ENCODE peak calls at places on chromosomes 2 and 18, in seven cellular contexts. G is fibroblast of lung, Z is mammary epithelial cell, B is colonic mucosa, W is endothelial cell of umbilical vein, F is kidney, A is IMR-90. X is an unnamed sample.

GRCh38 chr2:144711546-144712276 is 191.8 kb upstream of the ZEB2 start:
- DNase-seq in Z (no peak), B (no peak), G (no peak), A (no peak), F (no peak), W (no peak), X (no peak)

GRCh38 chr2:133326651-133327397 is 241.4 kb downstream of the NCKAP5 start:
- DNase-seq in G (peak), Z (no peak), A (peak), F (no peak), B (no peak), W (no peak), X (no peak)

GRCh38 chr2:55585451-55586079 is 31.9 kb downstream of the PPP4R3B start:
- DNase-seq in W (peak), Z (peak), G (peak), A (peak), B (no peak), F (no peak), X (no peak)

GRCh38 chr2:59969161-59969560 is 584.3 kb downstream of the BCL11A start:
- DNase-seq in Z (no peak), B (no peak), G (no peak), A (no peak), F (no peak), W (no peak), X (no peak)

GRCh38 chr18:63664571-63664970 is 2.9 kb upstream of the SERPINB3 start:
- DNase-seq in W (no peak), F (no peak), B (no peak), Z (no peak), G (no peak), A (no peak), X (no peak)

GRCh38 chr2:225027061-225027762 is 15.1 kb downstream of the DOCK10 start:
- DNase-seq in G (no peak), F (no peak), B (no peak), W (no peak), Z (no peak), A (no peak), X (no peak)

GRCh38 chr18:44507729-44508325 is 172.9 kb upstream of the SETBP1 start:
- DNase-seq in W (peak), A (no peak), B (no peak), F (peak), Z (no peak), G (no peak), X (peak)

GRCh38 chr18:58046087-58046793 is 2.2 kb downstream of the NEDD4L start:
- DNase-seq in A (no peak), Z (no peak), F (no peak), G (no peak), B (no peak), W (no peak), X (peak)

DNA sequence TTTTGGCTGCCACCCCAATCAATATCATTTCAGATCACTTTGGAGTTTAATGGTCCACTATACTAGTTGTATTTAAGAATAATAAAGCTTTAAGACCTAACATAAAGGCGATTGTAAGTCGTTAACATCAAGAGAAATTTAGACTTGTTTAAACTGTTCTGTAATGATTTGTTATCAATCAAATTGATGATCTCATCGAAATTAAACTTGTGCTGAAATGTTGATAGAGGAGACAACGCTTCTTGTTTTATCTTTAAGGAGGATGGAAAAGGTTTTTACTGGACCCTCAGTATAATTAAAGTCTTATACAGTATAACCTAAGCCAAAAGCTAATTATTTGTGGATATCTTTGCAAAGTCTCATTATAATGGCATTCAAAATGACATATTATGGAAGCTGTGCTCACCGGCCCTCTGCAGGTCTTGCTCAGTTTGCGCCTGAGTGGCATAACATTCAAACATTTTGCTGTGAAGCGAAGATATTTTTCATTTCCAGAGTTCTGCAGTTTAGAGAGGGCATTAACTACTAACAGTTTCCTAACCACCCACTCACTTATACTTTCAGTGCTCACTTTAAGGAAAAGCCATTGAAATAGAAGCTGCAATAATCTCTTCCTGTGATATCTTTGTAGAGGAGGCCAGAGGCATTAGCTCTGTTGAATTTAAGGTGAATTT is 1.4 kb upstream of the SERTAD2 start:
- DNase-seq in B (no peak), G (no peak), F (no peak), W (peak), Z (no peak), A (no peak), X (no peak)
- H3K9ac ChIP-seq in B (peak), G (no peak), F (peak), W (peak), Z (peak), A (peak), X (peak)

GRCh38 chr2:30325542-30326328 is 94.4 kb downstream of the LBH start:
- DNase-seq in B (no peak), A (no peak), W (no peak), F (no peak), G (no peak), Z (no peak), X (no peak)

GRCh38 chr2:30324245-30324644 is 92.9 kb downstream of the LBH start:
- DNase-seq in B (no peak), Z (no peak), G (no peak), F (no peak), W (no peak), A (no peak), X (no peak)

GRCh38 chr2:30323499-30323898 is 92.2 kb downstream of the LBH start:
- DNase-seq in F (no peak), B (no peak), A (no peak), W (no peak), Z (no peak), G (no peak), X (no peak)

GRCh38 chr2:30331038-30331437 is 99.7 kb downstream of the LBH start:
- DNase-seq in F (no peak), W (no peak), A (no peak), B (no peak), Z (no peak), G (no peak), X (no peak)

DNA sequence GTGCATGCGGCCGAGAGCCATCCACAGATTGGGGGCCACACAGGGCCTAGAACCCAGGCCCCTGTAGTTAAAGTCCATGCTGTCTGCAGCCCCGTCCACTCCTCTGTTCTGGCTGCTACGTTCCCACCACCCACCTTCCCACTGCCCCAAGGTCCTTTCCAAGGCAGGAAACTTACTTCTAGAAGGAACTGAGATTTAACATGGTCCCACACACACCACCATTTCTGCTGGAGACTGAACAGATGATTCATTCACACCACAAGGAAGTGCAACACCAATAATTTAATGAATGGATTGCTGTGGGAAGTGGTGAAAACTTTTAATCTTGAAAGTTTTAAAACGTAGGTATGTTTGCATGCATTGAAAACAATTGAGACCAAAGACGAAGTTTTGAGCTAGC is 95.2 kb downstream of the LBH start:
- DNase-seq in Z (no peak), W (no peak), A (no peak), F (no peak), B (no peak), G (no peak), X (no peak)
- H3K9ac ChIP-seq in Z (no peak), W (no peak), A (no peak), F (no peak), B (no peak), G (no peak), X (no peak)

GRCh38 chr2:197200056-197200455 is 110.5 kb downstream of the ANKRD44 start:
- DNase-seq in B (no peak), Z (no peak), F (no peak), A (no peak), G (no peak), W (no peak), X (no peak)
- H3K9ac ChIP-seq in B (no peak), Z (no peak), F (no peak), A (no peak), G (no peak), W (no peak), X (no peak)

GRCh38 chr2:46700435-46700834 is 215.2 kb downstream of the MCFD2 start:
- DNase-seq in W (no peak), Z (no peak), A (no peak), F (no peak), B (no peak), G (no peak), X (no peak)
- H3K9ac ChIP-seq in W (peak), Z (peak), A (peak), F (peak), B (peak), G (peak), X (peak)

GRCh38 chr2:120622159-120622869 is 113.4 kb upstream of the GLI2 start:
- DNase-seq in G (no peak), F (peak), W (no peak), A (no peak), Z (no peak), B (no peak), X (no peak)

GRCh38 chr2:120617055-120617454 is 118.6 kb upstream of the GLI2 start:
- DNase-seq in B (no peak), G (no peak), A (no peak), F (peak), W (no peak), Z (no peak), X (no peak)

GRCh38 chr2:120616261-120616660 is 119.4 kb upstream of the GLI2 start:
- DNase-seq in F (peak), Z (no peak), G (no peak), B (no peak), A (no peak), W (no peak), X (no peak)

GRCh38 chr2:120620025-120620793 is 115.5 kb upstream of the GLI2 start:
- DNase-seq in F (no peak), A (peak), B (no peak), W (no peak), Z (peak), G (peak), X (no peak)

DNA sequence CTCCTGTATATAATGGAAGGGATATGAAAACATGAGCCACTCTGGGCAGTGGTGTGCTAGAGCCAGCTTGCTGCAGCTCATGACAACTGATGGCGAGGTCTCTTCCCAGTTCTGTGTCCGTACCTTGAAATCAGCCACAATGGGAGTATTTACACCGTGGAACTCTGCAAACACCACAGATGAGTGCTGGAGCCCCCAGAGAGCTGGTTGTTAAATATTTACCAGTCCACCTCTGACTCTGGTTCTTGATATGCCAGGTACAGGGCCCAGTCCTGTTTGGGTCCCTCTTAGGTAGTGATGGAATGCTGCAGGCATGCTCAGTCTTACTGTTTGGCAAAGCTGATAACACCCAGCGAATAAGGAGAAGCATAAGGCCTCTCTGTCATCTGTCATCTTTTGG is 116.1 kb upstream of the GLI2 start:
- DNase-seq in Z (no peak), B (no peak), A (no peak), G (no peak), W (no peak), F (peak), X (no peak)
- H3K9ac ChIP-seq in Z (no peak), B (no peak), A (no peak), G (no peak), W (no peak), F (no peak), X (no peak)

GRCh38 chr2:127143851-127144782 is 37.2 kb upstream of the BIN1 start:
- DNase-seq in B (no peak), Z (peak), G (peak), A (peak), W (peak), F (peak), X (no peak)
- H3K9ac ChIP-seq in B (no peak), Z (no peak), G (no peak), A (peak), W (no peak), F (no peak), X (no peak)

GRCh38 chr2:136057802-136058140 is 60.2 kb downstream of the CXCR4 start:
- DNase-seq in B (no peak), A (no peak), G (no peak), F (no peak), Z (no peak), W (no peak), X (no peak)
- H3K9ac ChIP-seq in B (no peak), A (no peak), G (no peak), F (no peak), Z (no peak), W (no peak), X (no peak)

X was measured in endodermal cell.